ENCODE peak calls at places on chromosomes 13 and 19, in six cellular contexts. Z is mesendoderm, D is IMR-90, U is neuronal stem cell, E is H1, I is mesenchymal stem cell. C is an unnamed sample. For H3K36me3, the result is how much of the 10 kb centered on the place peaks cover.

GRCh38 chr19:7851623-7852500 is 21.8 kb downstream of the EVI5L start:
- DNase-seq in Z (no peak), D (no peak), U (no peak), E (no peak), I (no peak), C (no peak)

GRCh38 chr13:110338441-110339101 is 31.5 kb downstream of the COL4A2 start:
- DNase-seq in Z (peak), D (peak), U (peak), E (no peak), I (peak), C (peak)

GRCh38 chr13:102948006-102948405 is 102.2 kb downstream of the ERCC5 start:
- DNase-seq in Z (no peak), D (no peak), U (peak), E (no peak), I (no peak), C (no peak)

GRCh38 chr19:6229216-6229913 is 50.4 kb downstream of the MLLT1 start:
- DNase-seq in Z (no peak), D (no peak), U (no peak), E (no peak), I (no peak), C (no peak)

GRCh38 chr19:28488006-28488405 is 724.9 kb downstream of the UQCRFS1 start:
- DNase-seq in Z (no peak), D (no peak), U (no peak), E (no peak), I (no peak), C (no peak)

GRCh38 chr19:46718934-46719551 is 2.1 kb upstream of the PRKD2 start:
- DNase-seq in Z (no peak), D (no peak), U (no peak), E (no peak), I (no peak), C (no peak)

GRCh38 chr13:25067054-25067453 is 28.9 kb upstream of the PABPC3 start:
- DNase-seq in Z (peak), D (no peak), U (no peak), E (no peak), I (no peak), C (no peak)

GRCh38 chr19:2615782-2616181 is 86.7 kb downstream of the GNG7 start:
- DNase-seq in Z (no peak), D (no peak), U (no peak), E (no peak), I (no peak), C (no peak)

GRCh38 chr13:20553309-20553708 is 13.6 kb upstream of the IFT88 start:
- DNase-seq in Z (no peak), D (no peak), U (no peak), E (no peak), I (no peak), C (peak)

GRCh38 chr13:89457977-89458376 is 1786.8 kb downstream of the SLITRK5 start:
- DNase-seq in Z (peak), D (peak), U (no peak), E (no peak), I (peak), C (peak)

GRCh38 chr19:53647792-53648191 is 16.0 kb downstream of the DPRX start:
- DNase-seq in Z (no peak), D (no peak), U (no peak), E (no peak), I (no peak), C (no peak)

GRCh38 chr13:112792511-112792910 is 102.7 kb downstream of the ATP11A start:
- DNase-seq in Z (no peak), D (no peak), U (no peak), E (peak), I (no peak), C (no peak)

GRCh38 chr13:45055902-45056648 is 64.2 kb upstream of the GTF2F2 start:
- DNase-seq in Z (peak), D (peak), U (no peak), E (no peak), I (no peak), C (no peak)

GRCh38 chr13:97028441-97029299 is 34.4 kb upstream of the OXGR1 start:
- DNase-seq in Z (peak), D (peak), U (peak), E (peak), I (peak), C (peak)

GRCh38 chr13:76948139-76948538 is at the start of gene ACOD1:
- DNase-seq in Z (no peak), D (no peak), U (no peak), E (no peak), I (no peak), C (no peak)

GRCh38 chr13:29523199-29523931 is 72.1 kb downstream of the SLC7A1 start:
- DNase-seq in Z (no peak), D (no peak), U (no peak), E (no peak), I (no peak), C (no peak)

GRCh38 chr19:14354445-14354844 is 26.8 kb upstream of the ADGRE5 start:
- DNase-seq in Z (no peak), D (no peak), U (no peak), E (no peak), I (no peak), C (no peak)

GRCh38 chr13:66895780-66896179 is 334.4 kb downstream of the PCDH9 start:
- DNase-seq in Z (peak), D (no peak), U (peak), E (no peak), I (no peak), C (no peak)

GRCh38 chr13:107296804-107297203 is 728.9 kb upstream of the ARGLU1 start:
- DNase-seq in Z (no peak), D (peak), U (no peak), E (no peak), I (no peak), C (peak)

GRCh38 chr13:106173346-106173745 is 362.1 kb downstream of the EFNB2 start:
- DNase-seq in Z (no peak), D (no peak), U (no peak), E (no peak), I (no peak), C (no peak)

GRCh38 chr19:48780684-48781391 is 25.5 kb downstream of the FGF21 start:
- DNase-seq in Z (no peak), D (peak), U (no peak), E (no peak), I (peak), C (peak)

GRCh38 chr13:95201814-95202521 is 99.3 kb downstream of the ABCC4 start:
- DNase-seq in Z (peak), D (peak), U (no peak), E (no peak), I (peak), C (no peak)

GRCh38 chr13:101447852-101448251 is 4.6 kb upstream of the ITGBL1 start:
- DNase-seq in Z (peak), D (peak), U (no peak), E (no peak), I (peak), C (no peak)

GRCh38 chr19:55368701-55369563 is 1.3 kb downstream of the IL11 start:
- DNase-seq in Z (peak), D (peak), U (no peak), E (no peak), I (peak), C (no peak)

GRCh38 chr13:41502676-41503075 is 45.3 kb downstream of the RGCC start:
- DNase-seq in Z (no peak), D (no peak), U (no peak), E (no peak), I (no peak), C (no peak)

GRCh38 chr13:95191821-95192220 is 109.4 kb downstream of the ABCC4 start:
- DNase-seq in Z (peak), D (peak), U (peak), E (peak), I (peak), C (peak)

GRCh38 chr13:100131863-100132574 is 43.1 kb downstream of the PCCA start:
- DNase-seq in Z (peak), D (peak), U (no peak), E (no peak), I (peak), C (peak)

GRCh38 chr13:50390503-50391248 is 375.4 kb downstream of the KCNRG start:
- DNase-seq in Z (no peak), D (no peak), U (no peak), E (no peak), I (no peak), C (no peak)

GRCh38 chr19:10517361-10517759 is at the start of gene S1PR5:
- DNase-seq in Z (peak), D (no peak), U (no peak), E (no peak), I (peak), C (no peak)

GRCh38 chr19:17579523-17580244 is 24.2 kb downstream of the COLGALT1 start:
- DNase-seq in Z (peak), D (peak), U (peak), E (peak), I (peak), C (peak)

GRCh38 chr19:29694166-29694565 is 20.9 kb downstream of the C19orf12 start:
- DNase-seq in Z (no peak), D (no peak), U (no peak), E (no peak), I (no peak), C (no peak)

GRCh38 chr13:32256243-32256642 is 58.9 kb downstream of the ZAR1L start:
- DNase-seq in Z (no peak), D (no peak), U (no peak), E (no peak), I (no peak), C (no peak)

GRCh38 chr19:1804858-1805257 is 7.2 kb downstream of the ATP8B3 start:
- DNase-seq in Z (no peak), D (no peak), U (no peak), E (no peak), I (no peak), C (no peak)

GRCh38 chr13:110521946-110522345 is 39.6 kb downstream of the RAB20 start:
- DNase-seq in Z (no peak), D (no peak), U (no peak), E (no peak), I (no peak), C (no peak)

DNA sequence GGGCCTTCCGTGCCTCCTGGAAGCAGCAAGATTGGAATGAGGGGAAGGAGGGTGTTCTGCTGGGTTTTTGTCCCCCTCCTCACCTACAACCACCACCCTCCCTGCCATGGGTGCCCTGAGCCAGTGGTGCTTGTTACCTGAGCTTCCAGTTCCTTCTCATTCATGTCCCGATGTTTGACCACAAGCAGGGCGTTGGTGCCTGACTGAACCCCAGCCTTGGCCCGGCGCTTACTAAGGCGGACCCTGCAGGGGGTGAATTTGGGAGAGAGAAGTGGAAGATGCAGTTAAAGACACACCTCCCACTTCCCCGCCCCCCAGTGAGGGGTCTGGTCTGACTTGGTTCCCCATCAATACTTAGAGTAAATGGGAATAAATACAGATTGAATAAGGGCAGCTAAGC is 4.3 kb downstream of the PAF1 start:
- DNase-seq in Z (no peak), D (no peak), U (no peak), E (no peak), I (no peak), C (no peak)
- H3K36me3 ChIP-seq in Z (under half), D (half or more), U (half or more), E (under half), I (half or more), C (half or more)

GRCh38 chr13:48478401-48478800 is 54.5 kb downstream of the RCBTB2 start:
- DNase-seq in Z (no peak), D (peak), U (no peak), E (no peak), I (no peak), C (peak)
- H3K27ac ChIP-seq in Z (no peak), D (no peak), U (no peak), E (no peak), I (no peak), C (no peak)

DNA sequence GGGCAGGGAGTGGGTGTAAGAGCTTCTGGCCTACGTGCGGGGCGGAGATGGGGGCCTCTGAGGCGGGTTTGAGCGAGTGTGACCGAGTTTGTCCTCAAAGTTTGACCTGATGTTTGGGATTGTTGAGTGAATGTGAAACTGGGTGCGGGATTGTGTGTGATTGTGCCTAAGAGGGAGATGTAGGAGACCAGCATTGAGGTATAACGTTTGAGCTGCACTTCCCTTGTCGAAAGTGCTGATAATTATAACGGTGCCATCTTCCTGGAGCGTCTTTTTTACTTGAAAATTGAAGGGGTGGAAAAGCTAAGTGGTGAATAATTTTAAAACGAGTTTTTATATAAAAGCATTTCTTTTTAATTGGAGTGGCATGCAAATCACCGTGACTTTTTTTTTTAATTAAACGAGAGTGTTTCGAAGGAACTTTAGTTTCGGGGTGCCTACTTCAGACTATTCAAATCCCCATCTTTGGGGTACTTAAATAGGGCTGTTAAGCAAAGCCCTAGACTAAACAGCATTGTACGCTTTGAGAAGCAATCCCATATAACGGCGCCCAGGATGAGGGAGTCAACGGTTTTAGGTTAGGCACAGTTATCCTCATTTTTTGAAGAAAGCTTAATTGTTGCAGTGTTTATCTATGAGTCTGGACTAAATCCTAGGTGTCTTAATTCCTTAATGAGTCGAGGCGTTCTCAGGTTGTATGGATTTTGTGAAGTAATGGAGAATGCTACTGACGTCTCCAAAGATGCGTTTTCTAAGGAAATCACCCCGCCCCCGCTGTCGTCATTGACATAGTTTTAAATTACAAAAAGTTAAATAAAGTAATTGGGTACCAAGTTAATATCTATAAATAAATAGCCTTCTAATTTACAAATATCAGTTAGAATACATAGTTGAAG is 618 bp downstream of the ZNF146 start:
- DNase-seq in Z (peak), D (peak), U (peak), E (no peak), I (peak), C (peak)
- H3K23ac ChIP-seq in Z (no peak), D (peak), U (peak), E (no peak), I (peak), C (no peak)

DNA sequence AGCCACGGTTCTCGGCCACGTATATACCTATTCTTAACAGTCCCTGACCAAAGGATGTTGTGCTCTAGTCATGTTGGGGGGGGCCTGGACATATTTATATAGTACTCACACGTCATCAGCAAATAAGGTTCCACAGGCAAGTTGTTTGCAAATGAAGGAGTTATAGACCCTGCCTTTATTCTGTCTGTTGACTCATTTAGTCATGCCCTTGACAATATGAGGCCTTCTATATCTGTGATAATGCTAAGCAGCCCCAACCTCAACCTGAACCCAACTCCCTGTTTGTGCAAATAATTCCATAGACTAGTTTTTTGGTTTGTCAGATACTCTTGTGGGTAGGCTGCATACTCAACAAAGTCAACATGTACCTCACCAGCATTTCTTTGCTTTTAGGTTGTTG is 8.9 kb downstream of the ZNF586 start:
- DNase-seq in Z (no peak), D (no peak), U (no peak), E (no peak), I (no peak), C (no peak)
- H3K36me3 ChIP-seq in Z (under half), D (half or more), U (under half), E (under half), I (under half), C (under half)

DNA sequence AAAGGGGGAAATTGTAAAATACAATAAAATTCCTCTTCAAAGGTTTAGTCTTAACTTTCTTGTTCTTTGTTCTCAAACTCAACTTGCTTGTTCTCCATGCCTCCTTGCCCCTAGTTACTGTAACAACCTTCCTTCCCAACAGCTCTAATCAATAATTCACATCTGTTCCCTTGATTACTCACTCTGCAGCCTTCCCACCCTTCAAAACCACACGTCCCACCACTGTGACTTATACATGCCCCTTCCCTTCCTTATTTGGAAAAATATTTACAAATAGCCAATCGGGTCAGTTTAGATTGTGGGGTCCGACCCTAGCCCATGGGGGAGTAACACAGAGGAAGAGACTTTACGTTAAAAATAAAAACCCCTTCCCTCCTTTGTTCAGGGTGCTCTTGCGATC is 622 bp upstream of the ZNF93 start:
- DNase-seq in Z (peak), D (peak), U (no peak), E (no peak), I (peak), C (peak)
- H3K27ac ChIP-seq in Z (peak), D (peak), U (peak), E (peak), I (peak), C (peak)

DNA sequence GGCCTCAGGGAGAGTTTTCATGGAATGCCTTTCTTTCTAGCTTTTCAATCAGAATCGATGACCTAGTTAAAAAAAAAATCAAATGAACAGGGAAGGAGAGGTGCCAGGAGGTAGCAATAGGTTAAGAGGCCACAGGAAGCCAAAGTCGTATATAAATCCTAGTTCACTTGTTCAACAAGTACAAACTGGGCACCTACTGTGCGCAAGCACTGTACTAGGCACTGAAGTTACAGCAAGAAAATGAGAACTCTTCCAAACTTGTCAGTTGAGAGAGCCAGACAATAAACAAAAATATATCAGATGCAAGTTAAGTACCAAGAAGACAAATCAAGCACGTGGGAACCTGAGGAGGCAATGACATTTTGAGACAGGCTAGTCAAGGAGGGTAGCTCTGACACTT is 6.1 kb downstream of the SUGP2 start:
- DNase-seq in Z (no peak), D (no peak), U (no peak), E (no peak), I (no peak), C (no peak)
- H3K23ac ChIP-seq in Z (no peak), D (no peak), U (no peak), E (no peak), I (no peak), C (no peak)

GRCh38 chr19:23996549-23996948 is 81.9 kb downstream of the ZNF726 start:
- DNase-seq in Z (peak), D (no peak), U (no peak), E (peak), I (no peak), C (peak)
- H3K36me3 ChIP-seq in Z (under half), D (under half), U (under half), E (under half), I (under half), C (under half)

DNA sequence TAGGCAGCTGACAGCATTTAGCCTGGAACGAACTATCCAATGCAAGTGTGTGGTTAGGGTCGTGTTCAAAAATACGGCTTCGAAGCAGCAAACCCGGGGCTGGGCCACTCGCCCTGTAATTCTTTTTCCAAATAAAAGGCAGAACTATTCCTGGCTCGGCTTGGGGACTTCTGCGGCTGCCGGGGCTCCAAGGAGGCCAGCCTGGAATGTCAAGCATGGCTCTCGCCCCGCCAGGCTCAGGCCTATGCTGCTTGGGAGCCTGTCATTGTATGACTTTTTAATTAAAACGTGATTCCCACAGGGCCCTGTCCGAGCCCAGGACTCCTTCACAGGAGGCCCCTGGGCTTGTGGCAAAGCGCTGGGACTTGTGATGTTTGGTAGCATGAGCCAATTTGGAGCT is 51.6 kb upstream of the KLF2 start:
- DNase-seq in Z (no peak), D (no peak), U (no peak), E (no peak), I (no peak), C (no peak)
- H3K27ac ChIP-seq in Z (no peak), D (no peak), U (peak), E (no peak), I (no peak), C (no peak)